ENCODE peak calls at places on chromosome 21, in seven cellular contexts. R, F, L, I, K, M and N are unnamed samples.

GRCh38 chr21:34205811-34206635 is 132.6 kb downstream of the MRPS6 start:
- DNase-seq in R (no peak), F (no peak), L (no peak), I (no peak), K (no peak), M (no peak), N (peak; percentile 36)

GRCh38 chr21:25639922-25640670 is 1.0 kb downstream of the JAM2 start:
- DNase-seq in R (no peak), F (peak; percentile 25), L (peak; percentile 74), I (no peak), K (peak; percentile 36), M (no peak), N (no peak)

GRCh38 chr21:18384771-18385170 is 18.8 kb downstream of the TMPRSS15 start:
- DNase-seq in R (no peak), F (no peak), L (no peak), I (peak; percentile 3), K (no peak), M (no peak), N (peak; percentile 10)

GRCh38 chr21:40178726-40179125 is 311.5 kb downstream of the PCP4 start:
- DNase-seq in R (no peak), F (no peak), L (no peak), I (no peak), K (no peak), M (no peak), N (no peak)

GRCh38 chr21:37009740-37010341 is 3.3 kb downstream of the RIPPLY3 start:
- DNase-seq in R (peak; percentile 41), F (peak; percentile 26), L (peak; percentile 91), I (peak; percentile 75), K (peak; percentile 83), M (peak; percentile 61), N (peak; percentile 68)

GRCh38 chr21:27269646-27270045 is 302.8 kb upstream of the ADAMTS5 start:
- DNase-seq in R (no peak), F (no peak), L (no peak), I (no peak), K (no peak), M (no peak), N (peak; percentile 67)

GRCh38 chr21:43703068-43703880 is 15.7 kb upstream of the PDXK start:
- DNase-seq in R (no peak), F (no peak), L (no peak), I (no peak), K (no peak), M (no peak), N (peak; percentile 70)

GRCh38 chr21:38815060-38815405 is 9.3 kb downstream of the ETS2 start:
- DNase-seq in R (no peak), F (no peak), L (no peak), I (no peak), K (no peak), M (no peak), N (no peak)

GRCh38 chr21:34889537-34890257 is 159.4 kb downstream of the RUNX1 start:
- DNase-seq in R (peak; percentile 40), F (no peak), L (peak; percentile 82), I (peak; percentile 70), K (peak; percentile 81), M (peak; percentile 68), N (no peak)